ENCODE peak calls at places on chromosome 6, in eight cellular contexts. One of them, this sample, is unnamed.

GRCh38 chr6:150016324-150017185 is 8.8 kb downstream of the RAET1L start:
- DNase-seq in stomach: peak; percentile 67
- DNase-seq in sigmoid colon: no peak
- DNase-seq in A549: peak; percentile 53
- DNase-seq in tibial nerve: peak; percentile 75
- DNase-seq in ovary: no peak
- DNase-seq in H1: peak; percentile 57
- DNase-seq in K562: no peak
- DNase-seq in this sample: peak; percentile 35

GRCh38 chr6:53512631-53513030 is 32.3 kb downstream of the GCLC start:
- DNase-seq in H1: no peak
- DNase-seq in stomach: no peak
- DNase-seq in A549: no peak
- DNase-seq in tibial nerve: no peak
- DNase-seq in sigmoid colon: no peak
- DNase-seq in ovary: no peak
- DNase-seq in K562: no peak
- DNase-seq in this sample: no peak

GRCh38 chr6:141580988-141581387 is 551.7 kb upstream of the GJE1 start:
- DNase-seq in tibial nerve: no peak
- DNase-seq in stomach: no peak
- DNase-seq in A549: no peak
- DNase-seq in K562: no peak
- DNase-seq in ovary: no peak
- DNase-seq in sigmoid colon: no peak
- DNase-seq in H1: no peak
- DNase-seq in this sample: no peak

GRCh38 chr6:20013485-20013884 is 176.3 kb downstream of the ID4 start:
- DNase-seq in ovary: no peak
- DNase-seq in H1: no peak
- DNase-seq in tibial nerve: no peak
- DNase-seq in A549: no peak
- DNase-seq in K562: no peak
- DNase-seq in stomach: no peak
- DNase-seq in sigmoid colon: no peak
- DNase-seq in this sample: no peak

GRCh38 chr6:157556671-157557430 is 175.9 kb downstream of the ZDHHC14 start:
- DNase-seq in tibial nerve: no peak
- DNase-seq in stomach: peak; percentile 76
- DNase-seq in ovary: no peak
- DNase-seq in sigmoid colon: no peak
- DNase-seq in A549: no peak
- DNase-seq in H1: no peak
- DNase-seq in K562: no peak
- DNase-seq in this sample: peak; percentile 30

GRCh38 chr6:20751293-20751946 is 217.2 kb downstream of the CDKAL1 start:
- DNase-seq in sigmoid colon: no peak
- DNase-seq in stomach: no peak
- DNase-seq in A549: no peak
- DNase-seq in ovary: no peak
- DNase-seq in H1: no peak
- DNase-seq in tibial nerve: no peak
- DNase-seq in K562: no peak
- DNase-seq in this sample: no peak

GRCh38 chr6:17820055-17820454 is 113.3 kb upstream of the NUP153 start:
- DNase-seq in H1: no peak
- DNase-seq in sigmoid colon: no peak
- DNase-seq in A549: no peak
- DNase-seq in K562: peak; percentile 70
- DNase-seq in tibial nerve: no peak
- DNase-seq in stomach: no peak
- DNase-seq in ovary: no peak
- DNase-seq in this sample: no peak

GRCh38 chr6:147194652-147195403 is 9.4 kb upstream of the STXBP5 start:
- DNase-seq in K562: no peak
- DNase-seq in sigmoid colon: no peak
- DNase-seq in A549: no peak
- DNase-seq in tibial nerve: no peak
- DNase-seq in ovary: no peak
- DNase-seq in stomach: no peak
- DNase-seq in H1: no peak
- DNase-seq in this sample: no peak

GRCh38 chr6:137342607-137343186 is 123.5 kb upstream of the IFNGR1 start:
- DNase-seq in sigmoid colon: no peak
- DNase-seq in tibial nerve: no peak
- DNase-seq in H1: no peak
- DNase-seq in ovary: peak; percentile 27
- DNase-seq in K562: no peak
- DNase-seq in A549: peak; percentile 5
- DNase-seq in stomach: no peak
- DNase-seq in this sample: no peak

GRCh38 chr6:118223316-118223715 is 316.3 kb downstream of the SLC35F1 start:
- DNase-seq in K562: no peak
- DNase-seq in A549: no peak
- DNase-seq in tibial nerve: no peak
- DNase-seq in H1: no peak
- DNase-seq in sigmoid colon: no peak
- DNase-seq in stomach: no peak
- DNase-seq in ovary: no peak
- DNase-seq in this sample: no peak

GRCh38 chr6:88840806-88841539 is 122.4 kb downstream of the RNGTT start:
- DNase-seq in ovary: no peak
- DNase-seq in tibial nerve: no peak
- DNase-seq in sigmoid colon: no peak
- DNase-seq in H1: no peak
- DNase-seq in stomach: no peak
- DNase-seq in A549: no peak
- DNase-seq in K562: no peak
- DNase-seq in this sample: no peak

GRCh38 chr6:125872259-125872921 is 81.6 kb downstream of the NCOA7 start:
- DNase-seq in A549: peak; percentile 8
- DNase-seq in H1: no peak
- DNase-seq in sigmoid colon: no peak
- DNase-seq in K562: peak; percentile 54
- DNase-seq in stomach: no peak
- DNase-seq in ovary: no peak
- DNase-seq in tibial nerve: no peak
- DNase-seq in this sample: no peak

GRCh38 chr6:5684320-5684719 is 322.4 kb downstream of the NRN1 start:
- DNase-seq in H1: no peak
- DNase-seq in A549: no peak
- DNase-seq in K562: no peak
- DNase-seq in stomach: no peak
- DNase-seq in sigmoid colon: no peak
- DNase-seq in tibial nerve: no peak
- DNase-seq in ovary: no peak
- DNase-seq in this sample: no peak

GRCh38 chr6:110671447-110671846 is 143.8 kb downstream of the CDK19 start:
- DNase-seq in sigmoid colon: no peak
- DNase-seq in K562: no peak
- DNase-seq in ovary: no peak
- DNase-seq in tibial nerve: no peak
- DNase-seq in H1: no peak
- DNase-seq in A549: no peak
- DNase-seq in stomach: no peak
- DNase-seq in this sample: no peak

GRCh38 chr6:112216699-112217551 is 37.4 kb downstream of the LAMA4 start:
- DNase-seq in tibial nerve: no peak
- DNase-seq in stomach: no peak
- DNase-seq in sigmoid colon: no peak
- DNase-seq in H1: no peak
- DNase-seq in A549: no peak
- DNase-seq in ovary: no peak
- DNase-seq in K562: no peak
- DNase-seq in this sample: no peak

GRCh38 chr6:23027281-23027680 is 457.9 kb downstream of the HDGFL1 start:
- DNase-seq in tibial nerve: no peak
- DNase-seq in H1: no peak
- DNase-seq in sigmoid colon: no peak
- DNase-seq in stomach: no peak
- DNase-seq in A549: no peak
- DNase-seq in K562: no peak
- DNase-seq in ovary: no peak
- DNase-seq in this sample: no peak

GRCh38 chr6:69578366-69578890 is 218.4 kb downstream of the LMBRD1 start:
- DNase-seq in ovary: no peak
- DNase-seq in sigmoid colon: no peak
- DNase-seq in H1: no peak
- DNase-seq in K562: no peak
- DNase-seq in A549: no peak
- DNase-seq in stomach: no peak
- DNase-seq in tibial nerve: no peak
- DNase-seq in this sample: no peak

GRCh38 chr6:13535306-13535705 is 39.1 kb upstream of the SIRT5 start:
- DNase-seq in K562: no peak
- DNase-seq in H1: no peak
- DNase-seq in tibial nerve: no peak
- DNase-seq in ovary: no peak
- DNase-seq in sigmoid colon: no peak
- DNase-seq in A549: no peak
- DNase-seq in stomach: no peak
- DNase-seq in this sample: no peak

GRCh38 chr6:148700713-148701392 is 46.0 kb upstream of the UST start:
- DNase-seq in stomach: no peak
- DNase-seq in K562: no peak
- DNase-seq in sigmoid colon: no peak
- DNase-seq in ovary: peak; percentile 17
- DNase-seq in A549: peak; percentile 5
- DNase-seq in H1: no peak
- DNase-seq in tibial nerve: no peak
- DNase-seq in this sample: peak; percentile 11

GRCh38 chr6:154604120-154604519 is 93.6 kb upstream of the CNKSR3 start:
- DNase-seq in A549: no peak
- DNase-seq in ovary: no peak
- DNase-seq in stomach: no peak
- DNase-seq in H1: no peak
- DNase-seq in K562: no peak
- DNase-seq in sigmoid colon: no peak
- DNase-seq in tibial nerve: no peak
- DNase-seq in this sample: no peak

GRCh38 chr6:132995432-132995831 is 181.1 kb downstream of the RPS12 start:
- DNase-seq in H1: no peak
- DNase-seq in ovary: no peak
- DNase-seq in stomach: no peak
- DNase-seq in K562: no peak
- DNase-seq in tibial nerve: no peak
- DNase-seq in A549: no peak
- DNase-seq in sigmoid colon: no peak
- DNase-seq in this sample: no peak

GRCh38 chr6:74075323-74075722 is 379.3 kb downstream of the CD109 start:
- DNase-seq in stomach: no peak
- DNase-seq in K562: no peak
- DNase-seq in ovary: no peak
- DNase-seq in tibial nerve: peak; percentile 61
- DNase-seq in H1: no peak
- DNase-seq in sigmoid colon: peak; percentile 85
- DNase-seq in A549: no peak
- DNase-seq in this sample: no peak

GRCh38 chr6:104686550-104687155 is 173.1 kb downstream of the HACE1 start:
- DNase-seq in A549: no peak
- DNase-seq in K562: no peak
- DNase-seq in H1: no peak
- DNase-seq in stomach: no peak
- DNase-seq in sigmoid colon: no peak
- DNase-seq in tibial nerve: no peak
- DNase-seq in ovary: no peak
- DNase-seq in this sample: no peak

GRCh38 chr6:35489995-35490791 is 6.7 kb downstream of the TEAD3 start:
- DNase-seq in ovary: peak; percentile 90
- DNase-seq in tibial nerve: peak; percentile 54
- DNase-seq in A549: no peak
- DNase-seq in K562: peak; percentile 90
- DNase-seq in H1: no peak
- DNase-seq in sigmoid colon: peak; percentile 98
- DNase-seq in stomach: no peak
- DNase-seq in this sample: peak; percentile 81
- TF ChIP-seq POLR2A in ovary: no peak
- TF ChIP-seq POLR2A in tibial nerve: no peak
- TF ChIP-seq POLR2A in A549: no peak
- TF ChIP-seq POLR2A in K562: no peak
- TF ChIP-seq POLR2A in H1: no peak
- TF ChIP-seq POLR2A in sigmoid colon: peak; percentile 8
- TF ChIP-seq POLR2A in stomach: no peak
- TF ChIP-seq POLR2A in this sample: no peak

DNA sequence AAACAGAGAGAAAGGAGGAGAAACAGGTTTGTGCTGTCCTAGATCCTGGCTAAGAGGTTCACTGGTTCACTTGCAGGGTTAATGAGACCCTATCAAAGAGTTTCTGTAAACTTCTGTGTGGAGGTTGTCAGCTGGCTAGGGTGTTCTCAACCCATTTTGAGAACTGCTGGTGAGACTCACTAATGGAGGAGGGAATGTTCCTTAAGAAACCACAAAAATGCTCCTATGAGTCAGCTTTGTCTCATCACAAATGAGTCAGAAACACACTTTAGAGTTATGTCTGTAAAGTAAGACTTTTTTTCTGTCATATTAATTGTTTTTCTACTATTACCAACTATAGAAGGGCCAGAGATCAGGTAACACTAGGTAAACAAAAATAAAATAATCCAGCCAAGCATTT is 884.4 kb downstream of the PHF3 start:
- DNase-seq in H1: no peak
- DNase-seq in K562: no peak
- DNase-seq in tibial nerve: no peak
- DNase-seq in stomach: no peak
- DNase-seq in ovary: no peak
- DNase-seq in sigmoid colon: no peak
- DNase-seq in A549: peak; percentile 4
- DNase-seq in this sample: no peak
- H3K27ac ChIP-seq in H1: no peak overlapping the region
- H3K27ac ChIP-seq in K562: no peak overlapping the region
- H3K27ac ChIP-seq in tibial nerve: peak overlapping the region; percentile 57
- H3K27ac ChIP-seq in stomach: no peak overlapping the region
- H3K27ac ChIP-seq in ovary: no peak overlapping the region
- H3K27ac ChIP-seq in sigmoid colon: no peak overlapping the region
- H3K27ac ChIP-seq in A549: no peak overlapping the region
- H3K27ac ChIP-seq in this sample: no peak overlapping the region

DNA sequence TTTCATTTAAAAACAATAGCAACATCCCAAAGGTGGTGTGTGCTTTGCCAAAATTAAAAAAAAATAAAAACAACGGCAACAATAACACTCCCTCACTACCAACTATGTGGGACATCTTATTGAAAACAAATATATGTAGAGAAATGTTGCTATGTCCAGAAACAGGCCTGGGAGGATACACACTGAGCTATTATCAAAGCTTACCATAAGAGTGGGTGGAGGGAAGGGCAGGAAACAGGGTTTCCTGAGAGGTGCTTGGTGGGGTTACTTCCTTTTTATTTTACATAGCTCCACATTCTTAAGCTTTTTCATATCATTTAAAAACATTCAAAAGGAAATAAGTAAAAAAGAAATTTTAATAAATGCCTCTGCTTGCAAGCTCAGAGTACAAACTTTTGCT is 150.0 kb upstream of the RIPOR2 start:
- DNase-seq in K562: no peak
- DNase-seq in A549: no peak
- DNase-seq in stomach: no peak
- DNase-seq in ovary: no peak
- DNase-seq in tibial nerve: no peak
- DNase-seq in H1: no peak
- DNase-seq in sigmoid colon: no peak
- DNase-seq in this sample: no peak
- TF ChIP-seq EP300 in K562: no peak
- TF ChIP-seq EP300 in A549: no peak
- TF ChIP-seq EP300 in stomach: no peak
- TF ChIP-seq EP300 in ovary: no peak
- TF ChIP-seq EP300 in tibial nerve: no peak
- TF ChIP-seq EP300 in H1: no peak
- TF ChIP-seq EP300 in sigmoid colon: no peak
- TF ChIP-seq EP300 in this sample: no peak

GRCh38 chr6:6736753-6737654 is 148.5 kb downstream of the LY86 start:
- DNase-seq in stomach: peak; percentile 67
- DNase-seq in H1: peak; percentile 82
- DNase-seq in ovary: peak; percentile 76
- DNase-seq in sigmoid colon: peak; percentile 90
- DNase-seq in K562: peak; percentile 87
- DNase-seq in A549: no peak
- DNase-seq in tibial nerve: peak; percentile 53
- DNase-seq in this sample: peak; percentile 37
- TF ChIP-seq POLR2A in stomach: no peak
- TF ChIP-seq POLR2A in H1: no peak
- TF ChIP-seq POLR2A in ovary: no peak
- TF ChIP-seq POLR2A in sigmoid colon: no peak
- TF ChIP-seq POLR2A in K562: peak; percentile 72
- TF ChIP-seq POLR2A in A549: no peak
- TF ChIP-seq POLR2A in tibial nerve: no peak
- TF ChIP-seq POLR2A in this sample: no peak